ENCODE peak calls at places on chromosomes 6 and 20, in four cellular contexts. G is WTC11, E is K562, N is HepG2. Q is an unnamed sample.

GRCh38 chr6:26347699-26348098 is 17.3 kb upstream of the BTN3A2 start:
- DNase-seq in G (no peak), E (no peak), N (peak; percentile 78), Q (no peak)

GRCh38 chr20:17666491-17666890 is 15.6 kb downstream of the RRBP1 start:
- DNase-seq in G (no peak), E (no peak), N (no peak), Q (no peak)

GRCh38 chr6:129369737-129370136 is 340.2 kb downstream of the ARHGAP18 start:
- DNase-seq in G (no peak), E (no peak), N (no peak), Q (no peak)

GRCh38 chr6:7543761-7544424 is 2.4 kb downstream of the DSP start:
- DNase-seq in G (no peak), E (no peak), N (no peak), Q (no peak)

GRCh38 chr20:17533396-17533795 is 2.2 kb upstream of the BFSP1 start:
- DNase-seq in G (no peak), E (peak; percentile 12), N (peak; percentile 71), Q (peak; percentile 39)

GRCh38 chr20:38104283-38104682 is 60.8 kb downstream of the TGM2 start:
- DNase-seq in G (no peak), E (no peak), N (no peak), Q (no peak)

GRCh38 chr6:130426078-130426726 is 60.4 kb downstream of the TMEM200A start:
- DNase-seq in G (no peak), E (no peak), N (no peak), Q (no peak)

GRCh38 chr6:7911345-7911725 is 747 bp upstream of the TXNDC5 start:
- DNase-seq in G (no peak), E (no peak), N (no peak), Q (no peak)

GRCh38 chr6:134316733-134317431 is 1.0 kb downstream of the SGK1 start:
- DNase-seq in G (no peak), E (no peak), N (no peak), Q (peak; percentile 21)

GRCh38 chr20:52981051-52981450 is 8.9 kb downstream of the TSHZ2 start:
- DNase-seq in G (no peak), E (no peak), N (no peak), Q (no peak)

GRCh38 chr6:22877946-22878705 is 308.8 kb downstream of the HDGFL1 start:
- DNase-seq in G (no peak), E (no peak), N (no peak), Q (no peak)

GRCh38 chr6:119627908-119628669 is 278.5 kb upstream of the MAN1A1 start:
- DNase-seq in G (no peak), E (peak; percentile 66), N (no peak), Q (no peak)

GRCh38 chr6:26003102-26003694 is 40.6 kb downstream of the TRIM38 start:
- DNase-seq in G (peak; percentile 77), E (peak; percentile 77), N (peak; percentile 63), Q (peak; percentile 72)

GRCh38 chr6:117345292-117345610 is 79.9 kb downstream of the VGLL2 start:
- DNase-seq in G (no peak), E (no peak), N (no peak), Q (no peak)

GRCh38 chr20:55252525-55252924 is 752.8 kb downstream of the CBLN4 start:
- DNase-seq in G (no peak), E (no peak), N (no peak), Q (no peak)

GRCh38 chr6:27608916-27609883 is 136.3 kb upstream of the ZNF184 start:
- DNase-seq in G (no peak), E (peak; percentile 34), N (peak; percentile 61), Q (no peak)

GRCh38 chr20:38293490-38294333 is 10.2 kb upstream of the BPI start:
- DNase-seq in G (no peak), E (no peak), N (no peak), Q (no peak)

GRCh38 chr6:56902551-56903464 is 52.1 kb upstream of the BEND6 start:
- DNase-seq in G (no peak), E (peak; percentile 24), N (peak; percentile 25), Q (peak; percentile 51)

GRCh38 chr6:24565196-24565595 is 70.4 kb downstream of the ALDH5A1 start:
- DNase-seq in G (no peak), E (no peak), N (no peak), Q (no peak)

GRCh38 chr6:41548098-41548840 is 2.1 kb downstream of the FOXP4 start:
- DNase-seq in G (no peak), E (no peak), N (no peak), Q (no peak)

GRCh38 chr20:44247131-44247571 is at the start of gene GDAP1L1:
- DNase-seq in G (peak; percentile 73), E (no peak), N (no peak), Q (peak; percentile 91)

GRCh38 chr6:41519748-41520699 is 26.2 kb upstream of the FOXP4 start:
- DNase-seq in G (no peak), E (no peak), N (peak; percentile 97), Q (peak; percentile 71)

GRCh38 chr20:47389867-47390347 is 33.4 kb upstream of the ZMYND8 start:
- DNase-seq in G (no peak), E (no peak), N (no peak), Q (no peak)

GRCh38 chr20:4130404-4131189 is 115.2 kb upstream of the RNF24 start:
- DNase-seq in G (no peak), E (no peak), N (no peak), Q (no peak)

GRCh38 chr20:6140947-6141346 is 18.1 kb upstream of the FERMT1 start:
- DNase-seq in G (peak; percentile 24), E (no peak), N (peak; percentile 28), Q (peak; percentile 22)

GRCh38 chr20:1402149-1402548 is 9.3 kb upstream of the FKBP1A start:
- DNase-seq in G (no peak), E (no peak), N (no peak), Q (no peak)

GRCh38 chr6:151018035-151018434 is 152.5 kb downstream of the MTHFD1L start:
- DNase-seq in G (no peak), E (no peak), N (no peak), Q (no peak)

GRCh38 chr6:27617700-27618689 is 145.1 kb upstream of the ZNF184 start:
- DNase-seq in G (peak; percentile 60), E (peak; percentile 73), N (no peak), Q (no peak)

GRCh38 chr6:46002264-46002663 is 13.4 kb downstream of the CLIC5 start:
- DNase-seq in G (no peak), E (no peak), N (no peak), Q (no peak)

GRCh38 chr20:2741463-2741862 is 48.9 kb downstream of the EBF4 start:
- DNase-seq in G (no peak), E (no peak), N (no peak), Q (no peak)

GRCh38 chr6:15274696-15275387 is 29.0 kb downstream of the JARID2 start:
- DNase-seq in G (no peak), E (no peak), N (no peak), Q (no peak)

GRCh38 chr6:129133770-129134192 is 250.8 kb downstream of the LAMA2 start:
- DNase-seq in G (no peak), E (no peak), N (no peak), Q (no peak)

GRCh38 chr6:35071347-35071994 is 69.7 kb downstream of the TCP11 start:
- DNase-seq in G (peak; percentile 31), E (no peak), N (no peak), Q (no peak)

GRCh38 chr20:51404297-51405060 is 138.0 kb downstream of the NFATC2 start:
- DNase-seq in G (no peak), E (no peak), N (no peak), Q (no peak)

GRCh38 chr20:17835240-17835940 is 133.2 kb downstream of the SNX5 start:
- DNase-seq in G (no peak), E (no peak), N (no peak), Q (no peak)

GRCh38 chr6:111252451-111252850 is 165.1 kb downstream of the SLC16A10 start:
- DNase-seq in G (no peak), E (no peak), N (no peak), Q (no peak)
- TF ChIP-seq FOXJ3 in G (no peak), E (no peak), N (no peak), Q (no peak)

GRCh38 chr6:50699086-50699886 is 14.0 kb upstream of the TFAP2D start:
- DNase-seq in G (peak; percentile 41), E (no peak), N (no peak), Q (no peak)
- TF ChIP-seq FOXJ3 in G (no peak), E (no peak), N (no peak), Q (no peak)

GRCh38 chr6:29746050-29746449 is 22.8 kb downstream of the HLA-F start:
- DNase-seq in G (no peak), E (no peak), N (no peak), Q (no peak)
- TF ChIP-seq FOXJ3 in G (no peak), E (no peak), N (no peak), Q (no peak)

GRCh38 chr6:157461000-157461915 is 80.3 kb downstream of the ZDHHC14 start:
- DNase-seq in G (peak; percentile 46), E (peak; percentile 84), N (peak; percentile 67), Q (no peak)
- TF ChIP-seq FOXJ3 in G (no peak), E (no peak), N (no peak), Q (no peak)